ENCODE peak calls at places on chromosomes 7 and 10, in four cellular contexts. F is HepG2, G is A549, U is H1. S is an unnamed sample.

GRCh38 chr7:115724400-115725056 is 306.0 kb downstream of the TFEC start:
- DNase-seq in G (no peak), F (peak; percentile 11), U (no peak), S (peak; percentile 7)

GRCh38 chr10:17415046-17415643 is 39.2 kb downstream of the ST8SIA6 start:
- DNase-seq in U (no peak), G (no peak), F (no peak), S (peak; percentile 41)

GRCh38 chr10:89237849-89238248 is 13.7 kb downstream of the LIPA start:
- DNase-seq in F (no peak), G (no peak), U (no peak), S (no peak)

GRCh38 chr10:94623572-94623971 is 60.0 kb upstream of the CYP2C18 start:
- DNase-seq in F (no peak), U (peak; percentile 31), G (no peak), S (no peak)

GRCh38 chr7:92717982-92718716 is 118.2 kb downstream of the CDK6 start:
- DNase-seq in G (peak; percentile 31), F (peak; percentile 20), U (no peak), S (no peak)

GRCh38 chr7:30412810-30413504 is 65.6 kb downstream of the NOD1 start:
- DNase-seq in G (peak; percentile 66), U (no peak), F (peak; percentile 88), S (peak; percentile 59)

GRCh38 chr10:72080042-72081035 is 8.0 kb downstream of the SPOCK2 start:
- DNase-seq in F (no peak), U (no peak), G (no peak), S (no peak)

GRCh38 chr10:14758994-14759664 is 15.6 kb downstream of the FAM107B start:
- DNase-seq in G (no peak), U (no peak), F (no peak), S (no peak)

GRCh38 chr10:5260828-5261227 is 64.2 kb downstream of the AKR1C4 start:
- DNase-seq in F (no peak), G (no peak), U (no peak), S (no peak)

GRCh38 chr10:113704637-113705343 is 25.1 kb downstream of the CASP7 start:
- DNase-seq in U (no peak), G (peak; percentile 20), F (peak; percentile 27), S (peak; percentile 14)

GRCh38 chr10:121662945-121663917 is 65.0 kb upstream of the FGFR2 start:
- DNase-seq in F (no peak), U (peak; percentile 36), G (peak; percentile 21), S (peak; percentile 33)

GRCh38 chr7:114885836-114886235 is 36.1 kb upstream of the MDFIC start:
- DNase-seq in G (no peak), U (no peak), F (no peak), S (no peak)

GRCh38 chr10:123275183-123275549 is 121.0 kb downstream of the BUB3 start:
- DNase-seq in G (no peak), F (no peak), U (no peak), S (no peak)

GRCh38 chr10:124318076-124318475 is 100.6 kb downstream of the OAT start:
- DNase-seq in F (no peak), G (no peak), U (no peak), S (no peak)

GRCh38 chr10:69090687-69091450 is 3.0 kb downstream of the SRGN start:
- DNase-seq in F (no peak), G (no peak), U (no peak), S (no peak)

GRCh38 chr7:73719806-73720169 is 319 bp upstream of the STX1A start:
- DNase-seq in G (no peak), U (no peak), F (no peak), S (no peak)

GRCh38 chr7:31648288-31648687 is 38.7 kb upstream of the PPP1R17 start:
- DNase-seq in F (peak; percentile 2), G (no peak), U (no peak), S (no peak)

GRCh38 chr7:387132-388022 is 97.4 kb downstream of the FOXL3 start:
- DNase-seq in G (no peak), F (no peak), U (no peak), S (peak; percentile 6)

GRCh38 chr7:80453699-80454340 is 58.0 kb downstream of the GNAT3 start:
- DNase-seq in F (peak; percentile 12), G (peak; percentile 10), U (no peak), S (no peak)

GRCh38 chr7:133434246-133434865 is 181.5 kb downstream of the EXOC4 start:
- DNase-seq in U (no peak), G (peak; percentile 21), F (peak; percentile 24), S (peak; percentile 39)

GRCh38 chr10:48187126-48187525 is 87.4 kb downstream of the FRMPD2 start:
- DNase-seq in F (no peak), U (no peak), G (no peak), S (peak; percentile 28)

GRCh38 chr7:28533731-28534531 is 121.6 kb downstream of the CREB5 start:
- DNase-seq in F (no peak), U (no peak), G (no peak), S (no peak)

GRCh38 chr7:99165816-99166215 is 21.9 kb upstream of the SMURF1 start:
- DNase-seq in U (no peak), F (no peak), G (no peak), S (no peak)

GRCh38 chr10:86663576-86664369 is 4.5 kb upstream of the LDB3 start:
- DNase-seq in F (no peak), G (no peak), U (no peak), S (no peak)

GRCh38 chr7:64907641-64908326 is 4.7 kb downstream of the ZNF273 start:
- DNase-seq in U (no peak), G (no peak), F (peak; percentile 18), S (peak; percentile 50)

GRCh38 chr7:44277851-44278250 is 47.5 kb downstream of the CAMK2B start:
- DNase-seq in F (no peak), G (no peak), U (no peak), S (no peak)

GRCh38 chr10:84340632-84341537 is 12.5 kb downstream of the CCSER2 start:
- DNase-seq in F (no peak), U (no peak), G (no peak), S (no peak)

GRCh38 chr10:71268247-71268691 is 50.8 kb upstream of the SLC29A3 start:
- DNase-seq in F (peak; percentile 10), G (peak; percentile 39), U (no peak), S (peak; percentile 38)

GRCh38 chr10:90857635-90858488 is at the start of gene HTR7:
- DNase-seq in G (peak; percentile 69), F (peak; percentile 16), U (no peak), S (peak; percentile 72)

GRCh38 chr10:79044036-79044664 is 24.6 kb upstream of the ZMIZ1 start:
- DNase-seq in G (no peak), U (no peak), F (no peak), S (no peak)

GRCh38 chr10:91768123-91768522 is 30.1 kb upstream of the TNKS2 start:
- DNase-seq in G (no peak), U (no peak), F (no peak), S (no peak)

GRCh38 chr10:120457431-120458172 is 575 bp downstream of the PLPP4 start:
- DNase-seq in F (no peak), U (no peak), G (no peak), S (no peak)

GRCh38 chr10:120455606-120456005 is 1.4 kb upstream of the PLPP4 start:
- DNase-seq in G (no peak), U (no peak), F (no peak), S (no peak)

GRCh38 chr10:120456143-120456625 is 843 bp upstream of the PLPP4 start:
- DNase-seq in G (no peak), F (no peak), U (no peak), S (no peak)

GRCh38 chr10:120458432-120458831 is 1.4 kb downstream of the PLPP4 start:
- DNase-seq in U (no peak), G (no peak), F (no peak), S (no peak)

GRCh38 chr10:120456626-120457430 is at the start of gene PLPP4:
- DNase-seq in G (no peak), F (no peak), U (no peak), S (peak; percentile 16)
- TF ChIP-seq CEBPB in G (no peak), F (no peak), U (no peak), S (no peak)

GRCh38 chr7:40008218-40008815 is 58.3 kb downstream of the CDK13 start:
- DNase-seq in G (peak; percentile 18), F (no peak), U (no peak), S (no peak)
- TF ChIP-seq JUN in G (peak; percentile 58), F (no peak), U (no peak), S (no peak)

DNA sequence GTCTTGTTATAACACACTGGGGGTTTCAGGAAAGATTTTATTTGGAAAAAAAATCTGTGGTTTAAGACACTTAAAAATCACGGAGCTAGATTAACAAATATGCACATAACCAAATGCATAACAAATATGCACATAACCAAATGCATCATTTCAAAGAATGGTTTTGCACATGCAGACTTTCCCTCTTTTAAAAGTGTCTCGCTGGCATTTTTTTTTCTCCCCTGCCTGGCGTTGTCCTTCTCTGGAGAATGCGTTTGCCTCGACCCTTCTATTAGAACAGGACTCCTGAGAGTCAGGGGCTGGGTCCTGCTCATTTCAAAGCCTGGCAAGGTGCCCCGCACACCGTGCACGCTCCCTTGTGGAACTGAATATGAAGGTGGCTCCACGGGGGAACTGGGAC is 42.7 kb upstream of the LOXL4 start:
- DNase-seq in G (no peak), U (no peak), F (no peak), S (no peak)
- TF ChIP-seq CEBPB in G (no peak), U (no peak), F (no peak), S (no peak)

DNA sequence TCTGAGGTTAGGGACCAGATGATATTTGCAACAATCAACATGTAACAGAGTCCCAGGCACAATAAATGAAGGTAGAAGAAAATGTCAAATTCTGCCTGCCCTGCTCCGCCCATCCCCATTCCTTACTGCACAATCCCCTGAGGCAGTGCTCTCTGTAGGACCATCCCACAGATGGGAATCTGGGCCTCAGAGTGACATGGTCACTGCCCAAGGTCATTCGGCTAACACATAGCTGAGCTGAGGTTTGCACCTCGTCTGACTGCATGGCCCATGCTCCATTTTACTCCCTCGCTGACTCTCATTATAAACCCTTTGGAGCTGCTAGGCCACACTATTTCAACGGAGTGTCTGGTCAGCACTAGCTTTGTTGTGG is 1.2 kb downstream of the HOGA1 start:
- DNase-seq in F (no peak), G (no peak), U (no peak), S (no peak)
- TF ChIP-seq JUN in F (no peak), G (no peak), U (no peak), S (no peak)

GRCh38 chr10:127896590-127896989 is 3.8 kb upstream of the CLRN3 start:
- DNase-seq in F (no peak), G (no peak), U (no peak), S (no peak)

GRCh38 chr10:127903789-127904188 is 3.1 kb upstream of the PTPRE start:
- DNase-seq in G (no peak), U (no peak), F (no peak), S (no peak)

GRCh38 chr10:127904311-127904710 is 2.6 kb upstream of the PTPRE start:
- DNase-seq in U (no peak), F (no peak), G (no peak), S (no peak)

GRCh38 chr10:127897177-127897576 is 4.4 kb upstream of the CLRN3 start:
- DNase-seq in U (no peak), F (no peak), G (no peak), S (no peak)

DNA sequence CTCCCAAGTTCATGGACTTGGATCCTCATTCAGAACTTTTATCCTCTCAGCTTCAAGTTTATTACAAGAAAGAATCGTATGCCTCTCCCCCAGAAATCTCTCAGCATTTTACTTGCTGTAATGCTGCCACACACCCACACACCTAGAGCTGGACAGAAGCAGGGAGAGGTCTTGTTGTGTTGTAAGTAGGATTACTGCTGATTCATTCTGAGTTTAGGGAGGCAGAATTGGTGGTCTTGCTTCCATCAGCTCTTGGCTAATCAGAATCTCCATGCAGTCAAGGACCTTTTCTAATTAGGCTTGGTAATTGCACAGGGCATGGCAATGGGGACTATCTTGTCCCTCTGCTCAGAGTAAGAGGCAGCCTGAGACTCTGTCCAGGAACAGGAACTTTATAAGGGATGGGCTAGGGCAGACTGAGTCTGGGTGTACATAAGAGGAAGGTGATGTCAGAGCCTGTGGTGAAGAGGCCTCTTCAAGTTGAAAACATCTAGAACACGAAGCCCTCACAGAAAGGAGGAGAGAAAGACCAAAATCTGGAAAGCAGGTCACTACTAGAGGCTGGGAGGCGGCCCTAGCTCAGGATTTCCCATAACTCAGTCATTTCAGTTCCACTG is 7.0 kb upstream of the PTPRE start:
- DNase-seq in U (no peak), G (no peak), F (no peak), S (no peak)
- TF ChIP-seq CEBPB in U (no peak), G (no peak), F (no peak), S (no peak)